ENCODE peak calls at places on chromosomes 13 and 19, in seven cellular contexts. I is IMR-90; Q is fibroblast of villous mesenchyme; S is substantia nigra; V is nephron progenitor cell; W is activated T-helper 9 cell treated with anti-CD3 and anti-CD28 coated beads, Interleukin-2, amount 50 U/mL, for 16 hours; B is upper lobe of left lung. J is an unnamed sample.

GRCh38 chr13:48403929-48404328 is 9.0 kb downstream of the LPAR6 start:
- DNase-seq in I (no peak), Q (no peak), S (no peak), V (no peak), W (no peak), B (no peak), J (no peak)

GRCh38 chr13:110298566-110299321 is 8.2 kb downstream of the COL4A1 start:
- DNase-seq in I (no peak), Q (no peak), S (no peak), V (no peak), W (no peak), B (peak), J (no peak)

GRCh38 chr13:78193853-78194252 is 275.2 kb upstream of the EDNRB start:
- DNase-seq in I (no peak), Q (no peak), S (no peak), V (no peak), W (no peak), B (no peak), J (no peak)

GRCh38 chr13:82747948-82748347 is 1134.3 kb downstream of the SLITRK1 start:
- DNase-seq in I (peak), Q (no peak), S (no peak), V (no peak), W (no peak), B (no peak), J (no peak)

GRCh38 chr19:38556521-38557174 is 61.1 kb downstream of the MAP4K1 start:
- DNase-seq in I (no peak), Q (peak), S (no peak), V (no peak), W (no peak), B (no peak), J (no peak)

GRCh38 chr13:75788494-75788991 is 152.4 kb downstream of the LMO7 start:
- DNase-seq in I (peak), Q (peak), S (no peak), V (no peak), W (no peak), B (no peak), J (no peak)

GRCh38 chr13:22423261-22423660 is 752.4 kb downstream of the FGF9 start:
- DNase-seq in I (no peak), Q (no peak), S (no peak), V (no peak), W (no peak), B (no peak), J (no peak)

GRCh38 chr19:13010038-13010991 is 15.0 kb downstream of the NFIX start:
- DNase-seq in I (no peak), Q (no peak), S (no peak), V (no peak), W (no peak), B (peak), J (no peak)

GRCh38 chr19:48364564-48365363 is 597 bp downstream of the SYNGR4 start:
- DNase-seq in I (no peak), Q (no peak), S (no peak), V (no peak), W (peak), B (no peak), J (no peak)

GRCh38 chr13:99164226-99164625 is 36.4 kb upstream of the UBAC2 start:
- DNase-seq in I (no peak), Q (no peak), S (no peak), V (no peak), W (no peak), B (no peak), J (no peak)

GRCh38 chr13:98528663-98529064 is 48.2 kb downstream of the STK24 start:
- DNase-seq in I (peak), Q (no peak), S (no peak), V (no peak), W (no peak), B (no peak), J (no peak)

GRCh38 chr13:105336706-105337582 is 1198.5 kb downstream of the EFNB2 start:
- DNase-seq in I (peak), Q (peak), S (no peak), V (no peak), W (no peak), B (no peak), J (no peak)

GRCh38 chr19:33405491-33406461 is 32.3 kb downstream of the CEBPG start:
- DNase-seq in I (no peak), Q (no peak), S (peak), V (no peak), W (no peak), B (peak), J (no peak)

GRCh38 chr19:6172074-6172863 is 36.8 kb downstream of the ACSBG2 start:
- DNase-seq in I (no peak), Q (no peak), S (no peak), V (no peak), W (no peak), B (no peak), J (no peak)

J was measured in neural progenitor cell.